ENCODE peak calls at places on chromosomes 13 and 19, in seven cellular contexts. One of them, this sample, is unnamed.
A peak's percentile ranks its signal among the peaks of the same experiment; 100 is the strongest.

GRCh38 chr13:20473139-20473538 is 52.5 kb downstream of the CRYL1 start:
- DNase-seq in lung: no peak
- DNase-seq in GM20000: no peak
- DNase-seq in activated naive CD8-positive, alpha-beta T cell treated with anti-CD3 and anti-CD28 coated beads for 36 hours: no peak
- DNase-seq in hepatic stellate cell: peak; percentile 42
- DNase-seq in EH: peak; percentile 35
- DNase-seq in sigmoid colon: no peak
- DNase-seq in this sample: no peak

GRCh38 chr19:4831351-4832340 is at the start of gene TICAM1:
- DNase-seq in lung: peak; percentile 70
- DNase-seq in GM20000: peak; percentile 87
- DNase-seq in activated naive CD8-positive, alpha-beta T cell treated with anti-CD3 and anti-CD28 coated beads for 36 hours: peak; percentile 80
- DNase-seq in hepatic stellate cell: peak; percentile 78
- DNase-seq in EH: peak; percentile 67
- DNase-seq in sigmoid colon: peak; percentile 84
- DNase-seq in this sample: peak; percentile 10

GRCh38 chr19:30373593-30373992 is 1.4 kb downstream of the ZNF536 start:
- DNase-seq in lung: no peak
- DNase-seq in GM20000: no peak
- DNase-seq in activated naive CD8-positive, alpha-beta T cell treated with anti-CD3 and anti-CD28 coated beads for 36 hours: no peak
- DNase-seq in hepatic stellate cell: no peak
- DNase-seq in EH: no peak
- DNase-seq in sigmoid colon: no peak
- DNase-seq in this sample: peak; percentile 74

GRCh38 chr13:25037057-25037813 is 58.7 kb upstream of the PABPC3 start:
- DNase-seq in lung: peak; percentile 46
- DNase-seq in GM20000: peak; percentile 65
- DNase-seq in activated naive CD8-positive, alpha-beta T cell treated with anti-CD3 and anti-CD28 coated beads for 36 hours: peak; percentile 36
- DNase-seq in hepatic stellate cell: peak; percentile 38
- DNase-seq in EH: peak; percentile 67
- DNase-seq in sigmoid colon: no peak
- DNase-seq in this sample: peak; percentile 90

GRCh38 chr19:57302727-57303401 is 17.4 kb upstream of the ZNF543 start:
- DNase-seq in lung: no peak
- DNase-seq in GM20000: no peak
- DNase-seq in activated naive CD8-positive, alpha-beta T cell treated with anti-CD3 and anti-CD28 coated beads for 36 hours: no peak
- DNase-seq in hepatic stellate cell: no peak
- DNase-seq in EH: peak; percentile 22
- DNase-seq in sigmoid colon: no peak
- DNase-seq in this sample: no peak

GRCh38 chr19:2186071-2186846 is 22.5 kb downstream of the DOT1L start:
- DNase-seq in lung: peak; percentile 79
- DNase-seq in GM20000: no peak
- DNase-seq in activated naive CD8-positive, alpha-beta T cell treated with anti-CD3 and anti-CD28 coated beads for 36 hours: no peak
- DNase-seq in hepatic stellate cell: peak; percentile 99
- DNase-seq in EH: peak; percentile 99
- DNase-seq in sigmoid colon: peak; percentile 96
- DNase-seq in this sample: no peak

GRCh38 chr19:4738734-4739133 is 15.1 kb upstream of the DPP9 start:
- DNase-seq in lung: no peak
- DNase-seq in GM20000: no peak
- DNase-seq in activated naive CD8-positive, alpha-beta T cell treated with anti-CD3 and anti-CD28 coated beads for 36 hours: no peak
- DNase-seq in hepatic stellate cell: no peak
- DNase-seq in EH: peak; percentile 24
- DNase-seq in sigmoid colon: no peak
- DNase-seq in this sample: no peak

GRCh38 chr13:35953537-35954206 is 177.5 kb downstream of the DCLK1 start:
- DNase-seq in lung: peak; percentile 60
- DNase-seq in GM20000: no peak
- DNase-seq in activated naive CD8-positive, alpha-beta T cell treated with anti-CD3 and anti-CD28 coated beads for 36 hours: no peak
- DNase-seq in hepatic stellate cell: peak; percentile 32
- DNase-seq in EH: peak; percentile 90
- DNase-seq in sigmoid colon: peak; percentile 96
- DNase-seq in this sample: peak; percentile 99

GRCh38 chr13:50156140-50156539 is 140.9 kb downstream of the KCNRG start:
- DNase-seq in lung: no peak
- DNase-seq in GM20000: no peak
- DNase-seq in activated naive CD8-positive, alpha-beta T cell treated with anti-CD3 and anti-CD28 coated beads for 36 hours: no peak
- DNase-seq in hepatic stellate cell: no peak
- DNase-seq in EH: peak; percentile 54
- DNase-seq in sigmoid colon: no peak
- DNase-seq in this sample: no peak

GRCh38 chr13:98240974-98241373 is 63.9 kb upstream of the RNF113B start:
- DNase-seq in lung: no peak
- DNase-seq in GM20000: no peak
- DNase-seq in activated naive CD8-positive, alpha-beta T cell treated with anti-CD3 and anti-CD28 coated beads for 36 hours: no peak
- DNase-seq in hepatic stellate cell: no peak
- DNase-seq in EH: no peak
- DNase-seq in sigmoid colon: no peak
- DNase-seq in this sample: no peak

GRCh38 chr13:109145631-109146030 is 516.2 kb downstream of the MYO16 start:
- DNase-seq in lung: no peak
- DNase-seq in GM20000: peak; percentile 74
- DNase-seq in activated naive CD8-positive, alpha-beta T cell treated with anti-CD3 and anti-CD28 coated beads for 36 hours: no peak
- DNase-seq in hepatic stellate cell: peak; percentile 75
- DNase-seq in EH: peak; percentile 74
- DNase-seq in sigmoid colon: no peak
- DNase-seq in this sample: peak; percentile 81

GRCh38 chr19:46428278-46429141 is at the start of gene PNMA8C:
- DNase-seq in lung: peak; percentile 51
- DNase-seq in GM20000: peak; percentile 56
- DNase-seq in activated naive CD8-positive, alpha-beta T cell treated with anti-CD3 and anti-CD28 coated beads for 36 hours: peak; percentile 66
- DNase-seq in hepatic stellate cell: peak; percentile 48
- DNase-seq in EH: peak; percentile 75
- DNase-seq in sigmoid colon: peak; percentile 82
- DNase-seq in this sample: no peak

GRCh38 chr19:1853295-1854031 is 5.2 kb upstream of the REXO1 start:
- DNase-seq in lung: peak; percentile 81
- DNase-seq in GM20000: peak; percentile 92
- DNase-seq in activated naive CD8-positive, alpha-beta T cell treated with anti-CD3 and anti-CD28 coated beads for 36 hours: peak; percentile 89
- DNase-seq in hepatic stellate cell: peak; percentile 89
- DNase-seq in EH: peak; percentile 78
- DNase-seq in sigmoid colon: peak; percentile 86
- DNase-seq in this sample: peak; percentile 87

GRCh38 chr19:10431943-10432735 is 11.8 kb downstream of the PDE4A start:
- DNase-seq in lung: peak; percentile 62
- DNase-seq in GM20000: peak; percentile 92
- DNase-seq in activated naive CD8-positive, alpha-beta T cell treated with anti-CD3 and anti-CD28 coated beads for 36 hours: no peak
- DNase-seq in hepatic stellate cell: peak; percentile 83
- DNase-seq in EH: peak; percentile 62
- DNase-seq in sigmoid colon: peak; percentile 82
- DNase-seq in this sample: no peak

GRCh38 chr19:23777216-23777615 is 18.5 kb upstream of the ZNF681 start:
- DNase-seq in lung: no peak
- DNase-seq in GM20000: no peak
- DNase-seq in activated naive CD8-positive, alpha-beta T cell treated with anti-CD3 and anti-CD28 coated beads for 36 hours: no peak
- DNase-seq in hepatic stellate cell: no peak
- DNase-seq in EH: no peak
- DNase-seq in sigmoid colon: no peak
- DNase-seq in this sample: no peak

GRCh38 chr13:20247403-20247802 is 15.3 kb upstream of the GJB6 start:
- DNase-seq in lung: no peak
- DNase-seq in GM20000: no peak
- DNase-seq in activated naive CD8-positive, alpha-beta T cell treated with anti-CD3 and anti-CD28 coated beads for 36 hours: no peak
- DNase-seq in hepatic stellate cell: no peak
- DNase-seq in EH: no peak
- DNase-seq in sigmoid colon: no peak
- DNase-seq in this sample: no peak

This sample was measured in NCI-H82.